ENCODE peak calls at places on chromosomes 5 and 9, in seven cellular contexts. W is K562, S is HepG2, Y is GM12878, O is H1, I is HCT116, K is SK-N-SH. J is an unnamed sample.
A peak's percentile ranks its signal among the peaks of the same experiment; 100 is the strongest.

GRCh38 chr5:146828385-146828784 is 50.2 kb downstream of the PPP2R2B start:
- DNase-seq in W (no peak), S (no peak), Y (no peak), O (no peak), I (no peak), K (peak; percentile 47), J (no peak)

GRCh38 chr5:97163360-97163764 is 19.7 kb downstream of the RIOK2 start:
- DNase-seq in W (no peak), S (no peak), Y (no peak), O (no peak), I (no peak), K (peak; percentile 2), J (no peak)

GRCh38 chr5:169006878-169007790 is 293.8 kb downstream of the SLIT3 start:
- DNase-seq in W (no peak), S (no peak), Y (no peak), O (no peak), I (peak; percentile 66), K (no peak), J (no peak)

GRCh38 chr5:88298425-88298824 is 29.8 kb upstream of the TMEM161B start:
- DNase-seq in W (no peak), S (no peak), Y (no peak), O (no peak), I (no peak), K (no peak), J (no peak)

GRCh38 chr5:88882321-88883038 is 504 bp downstream of the MEF2C start:
- DNase-seq in W (no peak), S (no peak), Y (no peak), O (no peak), I (no peak), K (no peak), J (no peak)

GRCh38 chr9:101706261-101706798 is 32.1 kb downstream of the GRIN3A start:
- DNase-seq in W (no peak), S (no peak), Y (no peak), O (no peak), I (no peak), K (no peak), J (no peak)

GRCh38 chr5:16345454-16345853 is 120.1 kb downstream of the ZNF622 start:
- DNase-seq in W (peak; percentile 18), S (no peak), Y (no peak), O (no peak), I (no peak), K (no peak), J (no peak)

GRCh38 chr5:35924950-35925722 is 13.3 kb downstream of the CAPSL start:
- DNase-seq in W (peak; percentile 36), S (no peak), Y (no peak), O (peak; percentile 79), I (peak; percentile 21), K (peak; percentile 64), J (peak; percentile 84)

GRCh38 chr5:176716320-176716719 is 69.0 kb downstream of the TSPAN17 start:
- DNase-seq in W (no peak), S (no peak), Y (no peak), O (no peak), I (peak; percentile 15), K (peak; percentile 66), J (no peak)

GRCh38 chr9:20603524-20604268 is 18.6 kb downstream of the MLLT3 start:
- DNase-seq in W (no peak), S (no peak), Y (no peak), O (no peak), I (no peak), K (no peak), J (no peak)

GRCh38 chr5:11555171-11555570 is 349.1 kb downstream of the CTNND2 start:
- DNase-seq in W (no peak), S (peak; percentile 18), Y (no peak), O (no peak), I (no peak), K (no peak), J (no peak)

GRCh38 chr5:11268894-11269293 is 507.9 kb upstream of the DAP start:
- DNase-seq in W (no peak), S (no peak), Y (no peak), O (no peak), I (no peak), K (no peak), J (no peak)

GRCh38 chr5:76942581-76942980 is 10.3 kb upstream of the CRHBP start:
- DNase-seq in W (no peak), S (no peak), Y (no peak), O (no peak), I (no peak), K (no peak), J (no peak)

GRCh38 chr9:121393318-121393717 is 23.3 kb upstream of the STOM start:
- DNase-seq in W (no peak), S (no peak), Y (no peak), O (no peak), I (no peak), K (no peak), J (no peak)

GRCh38 chr5:53250151-53250550 is 140.6 kb upstream of the MOCS2 start:
- DNase-seq in W (no peak), S (no peak), Y (no peak), O (no peak), I (no peak), K (no peak), J (no peak)

GRCh38 chr9:124088476-124088837 is 76.9 kb downstream of the LHX2 start:
- DNase-seq in W (no peak), S (no peak), Y (no peak), O (no peak), I (no peak), K (no peak), J (no peak)

GRCh38 chr9:91166796-91167366 is 194.8 kb downstream of the AUH start:
- DNase-seq in W (no peak), S (no peak), Y (no peak), O (no peak), I (no peak), K (no peak), J (no peak)

GRCh38 chr5:157306092-157306491 is 40.2 kb downstream of the CYFIP2 start:
- DNase-seq in W (no peak), S (no peak), Y (no peak), O (no peak), I (no peak), K (no peak), J (no peak)

GRCh38 chr5:172178301-172179031 is 9.6 kb downstream of the STK10 start:
- DNase-seq in W (peak; percentile 70), S (no peak), Y (no peak), O (no peak), I (no peak), K (no peak), J (no peak)

DNA sequence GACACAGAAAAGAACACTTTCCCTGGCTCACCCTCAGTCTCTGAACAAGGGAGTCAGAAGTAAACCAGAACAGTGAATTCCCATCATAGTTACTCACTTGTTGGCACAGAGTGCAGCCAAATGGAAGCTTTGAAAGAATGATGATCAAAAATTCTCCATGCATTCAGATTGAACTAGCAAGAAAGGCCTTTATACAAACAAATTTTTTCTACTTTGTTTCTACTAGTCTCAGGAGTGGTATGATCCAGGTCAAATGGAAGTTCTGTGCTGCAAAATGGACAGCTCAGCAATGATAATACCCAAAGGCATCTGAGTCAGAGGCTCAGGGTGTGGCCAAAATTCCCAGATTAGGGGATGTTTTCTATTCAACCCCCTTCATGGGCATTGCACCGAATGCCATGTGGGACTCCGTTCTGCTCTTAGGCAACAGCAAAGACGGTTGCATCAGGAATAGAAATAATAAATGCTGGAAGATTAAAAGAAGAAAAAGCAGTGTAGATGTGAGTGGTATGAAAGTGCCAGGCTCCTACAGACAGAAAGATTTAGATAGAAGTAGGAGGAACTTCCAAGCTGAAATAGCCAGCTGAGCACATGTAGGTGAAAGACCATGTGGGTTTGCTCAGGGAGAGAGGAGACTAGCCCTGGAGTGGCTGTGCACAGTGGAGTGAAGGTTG is 24.0 kb upstream of the ASPN start:
- DNase-seq in W (no peak), S (no peak), Y (no peak), O (no peak), I (no peak), K (no peak), J (no peak)
- TF ChIP-seq JUND in W (no peak), S (no peak), Y (no peak), O (no peak), I (no peak), K (peak; percentile 53), J (no peak)

DNA sequence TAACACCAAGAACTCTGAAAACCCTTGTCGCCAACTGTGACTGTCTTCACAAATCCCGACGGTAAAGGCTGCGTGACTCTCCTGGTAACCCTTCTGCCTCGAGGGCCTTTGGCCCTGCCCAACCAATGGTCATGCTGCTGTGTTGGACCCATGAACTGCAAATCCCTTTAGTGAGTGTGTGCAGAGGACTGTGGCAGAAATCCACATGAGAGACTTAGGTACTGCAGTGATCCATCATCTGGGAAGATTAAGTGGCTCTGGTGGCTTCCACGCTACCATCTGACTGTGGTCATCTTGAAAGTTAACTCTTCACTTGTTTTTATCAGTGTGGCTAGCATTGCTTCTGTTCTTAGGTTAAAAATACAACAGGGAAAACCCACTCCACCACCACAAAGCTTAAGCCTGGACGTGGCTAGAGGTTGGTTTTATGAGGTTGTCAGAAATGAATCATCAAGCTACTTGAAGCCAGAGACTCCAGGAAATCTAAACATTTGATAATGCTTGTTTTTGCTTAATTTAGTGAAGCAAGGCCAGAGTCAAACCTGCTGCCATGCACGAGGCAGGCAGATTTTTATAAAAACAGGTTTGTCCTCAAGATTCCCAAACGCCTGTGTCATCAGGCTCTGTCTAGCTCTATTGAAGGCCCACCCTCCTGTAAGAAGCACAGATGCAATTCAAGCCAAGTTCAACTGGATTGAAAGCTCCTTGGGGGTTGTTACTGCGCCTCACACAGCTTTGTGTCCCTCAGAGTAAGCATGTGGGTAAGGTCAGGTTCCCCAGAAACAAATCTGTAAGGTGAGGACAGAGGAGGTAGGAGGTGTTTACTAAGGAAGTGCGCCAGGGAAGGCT is 52.7 kb upstream of the ERCC6L2 start:
- DNase-seq in W (no peak), S (no peak), Y (peak; percentile 84), O (no peak), I (peak; percentile 2), K (no peak), J (no peak)
- TF ChIP-seq JUND in W (no peak), S (no peak), Y (peak; percentile 77), O (no peak), I (peak; percentile 12), K (peak; percentile 18), J (no peak)

DNA sequence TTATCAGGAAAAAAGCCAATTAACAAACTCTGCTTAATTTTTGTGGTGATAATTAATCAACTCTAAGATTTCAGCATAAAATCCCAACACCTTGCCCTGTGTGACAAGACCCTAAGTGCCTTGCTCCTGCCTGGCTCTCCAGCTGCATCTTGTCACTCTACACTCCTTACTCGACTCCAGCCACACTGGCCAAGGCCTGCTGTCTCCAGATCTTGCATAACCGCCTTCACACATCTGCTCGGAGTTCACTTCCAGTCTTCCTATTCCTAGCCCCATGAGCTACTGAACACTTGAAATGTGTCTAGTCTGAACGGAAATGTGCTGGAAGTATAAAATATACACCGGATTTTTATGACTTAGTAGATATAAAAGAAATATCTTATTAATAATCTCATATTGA is 259.6 kb downstream of the EPB41L4A start:
- DNase-seq in W (no peak), S (no peak), Y (no peak), O (no peak), I (no peak), K (no peak), J (no peak)
- TF ChIP-seq JUND in W (no peak), S (no peak), Y (no peak), O (no peak), I (no peak), K (no peak), J (no peak)

DNA sequence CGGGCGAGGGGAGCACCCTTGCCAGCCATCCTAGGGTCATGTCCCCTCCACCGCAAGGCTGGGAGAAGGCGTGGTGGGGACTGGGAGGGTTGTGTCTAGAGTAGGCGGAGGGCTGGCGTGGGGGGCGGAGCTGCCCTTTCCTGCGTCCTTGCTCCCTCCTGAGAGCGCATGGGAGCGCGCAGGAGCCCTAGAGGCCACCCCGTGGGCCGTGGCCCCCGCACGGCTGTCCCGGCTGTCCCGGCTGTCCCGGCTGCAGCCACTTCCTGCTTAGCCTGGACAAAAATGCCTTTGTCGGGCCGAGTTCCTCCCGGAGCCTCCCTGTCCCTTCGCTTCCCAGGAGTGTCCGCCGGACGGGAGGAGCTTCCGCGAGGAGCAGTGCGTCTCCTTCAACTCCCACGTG is 4.9 kb downstream of the ADAMTSL2 start:
- DNase-seq in W (peak; percentile 80), S (no peak), Y (no peak), O (no peak), I (no peak), K (no peak), J (no peak)
- TF ChIP-seq JUND in W (no peak), S (no peak), Y (no peak), O (no peak), I (no peak), K (no peak), J (no peak)